ENCODE peak calls at places on chromosomes 4 and X, in ten cellular contexts. T is spleen, Z is transverse colon, A is adrenal gland, E is IMR-90, J is thyroid gland, M is stomach, K is K562, W is suprapubic skin, D is heart left ventricle. L is an unnamed sample.
A peak's percentile ranks its signal among the peaks of the same experiment; 100 is the strongest.

GRCh38 chrX:40434947-40435346 is 145.8 kb upstream of the ATP6AP2 start:
- DNase-seq in T (no peak), J (peak; percentile 10), M (no peak), E (peak; percentile 1), K (peak; percentile 62), A (peak; percentile 42), W (no peak), D (peak; percentile 18), Z (no peak), L (no peak)

GRCh38 chrX:52979568-52979967 is 21.2 kb upstream of the FAM156A start:
- DNase-seq in M (no peak), D (no peak), A (peak; percentile 68), J (peak; percentile 6), W (peak; percentile 17), K (no peak), T (no peak), E (no peak), Z (no peak), L (no peak)

GRCh38 chr4:113837397-113837796 is 75.9 kb upstream of the CAMK2D start:
- DNase-seq in J (no peak), E (peak; percentile 94), Z (no peak), K (no peak), T (no peak), M (no peak), A (no peak), D (no peak), W (no peak), L (no peak)

GRCh38 chrX:63503541-63503940 is 152.4 kb upstream of the SPIN4 start:
- DNase-seq in A (no peak), D (no peak), Z (no peak), T (no peak), W (no peak), J (no peak), E (peak; percentile 20), K (no peak), M (no peak), L (no peak)

GRCh38 chrX:55326985-55327384 is 62.3 kb upstream of the PAGE3 start:
- DNase-seq in A (no peak), Z (peak; percentile 11), K (peak; percentile 11), E (no peak), T (no peak), W (no peak), J (no peak), D (peak; percentile 23), M (no peak), L (no peak)

GRCh38 chr4:85543832-85544231 is 68.9 kb downstream of the ARHGAP24 start:
- DNase-seq in Z (no peak), J (no peak), T (no peak), A (no peak), W (no peak), K (no peak), M (no peak), D (no peak), E (peak; percentile 1), L (no peak)

GRCh38 chr4:139825523-139826014 is 159.9 kb downstream of the MGST2 start:
- DNase-seq in M (no peak), E (no peak), J (no peak), D (no peak), W (no peak), K (no peak), A (no peak), T (no peak), Z (no peak), L (no peak)

GRCh38 chrX:1391370-1391706 is 575 bp downstream of the SLC25A6 start:
- DNase-seq in Z (no peak), A (peak; percentile 90), W (no peak), J (no peak), M (no peak), E (no peak), T (no peak), D (no peak), K (peak; percentile 77), L (no peak)

GRCh38 chr4:143402776-143403550 is 66.3 kb downstream of the GAB1 start:
- DNase-seq in W (no peak), K (no peak), Z (no peak), D (no peak), J (no peak), E (no peak), M (no peak), T (no peak), A (no peak), L (no peak)

GRCh38 chr4:21742326-21742725 is 206.2 kb downstream of the KCNIP4 start:
- DNase-seq in K (no peak), Z (no peak), M (no peak), W (no peak), T (no peak), A (no peak), E (no peak), J (no peak), D (no peak), L (no peak)

GRCh38 chrX:25049347-25049746 is 33.6 kb upstream of the ARX start:
- DNase-seq in E (no peak), W (no peak), J (no peak), M (no peak), K (no peak), D (no peak), Z (no peak), T (no peak), A (no peak), L (no peak)

GRCh38 chrX:46913710-46914109 is 1.5 kb downstream of the JADE3 start:
- DNase-seq in W (no peak), A (peak; percentile 63), Z (peak; percentile 10), K (no peak), T (no peak), J (peak; percentile 29), M (peak; percentile 27), D (peak; percentile 16), E (peak; percentile 29), L (no peak)

GRCh38 chrX:46912673-46913491 is 661 bp downstream of the JADE3 start:
- DNase-seq in D (peak; percentile 23), E (peak; percentile 14), A (peak; percentile 37), Z (peak; percentile 50), T (peak; percentile 87), K (peak; percentile 18), M (peak; percentile 45), W (peak; percentile 66), J (peak; percentile 40), L (no peak)

GRCh38 chrX:46918434-46918833 is 6.2 kb downstream of the JADE3 start:
- DNase-seq in W (no peak), A (no peak), M (peak; percentile 35), K (no peak), E (peak; percentile 3), D (no peak), T (no peak), J (no peak), Z (no peak), L (no peak)

GRCh38 chrX:46917634-46918033 is 5.4 kb downstream of the JADE3 start:
- DNase-seq in M (no peak), Z (no peak), K (no peak), J (no peak), T (no peak), W (no peak), E (no peak), A (no peak), D (no peak), L (no peak)

DNA sequence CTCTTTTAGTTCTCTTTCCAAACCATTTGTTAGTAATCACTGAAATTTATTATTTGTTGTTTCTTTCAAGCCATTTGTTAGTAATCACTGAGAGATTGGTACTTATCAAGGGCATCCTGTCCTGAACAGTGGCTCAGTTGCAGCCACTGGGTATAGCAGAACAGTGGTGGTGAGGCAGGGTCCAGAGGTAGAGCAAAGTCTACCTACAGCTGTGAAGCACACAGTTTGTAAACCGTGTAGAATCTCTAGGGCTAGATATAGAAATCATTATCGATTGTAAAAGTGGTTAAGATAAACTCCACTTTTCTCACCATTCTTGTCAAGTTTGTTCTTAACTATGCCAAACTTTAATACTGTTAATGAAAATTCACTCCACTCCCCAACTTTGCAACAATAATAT is 4.1 kb downstream of the JADE3 start:
- DNase-seq in Z (no peak), J (no peak), W (no peak), D (no peak), T (no peak), M (no peak), E (no peak), A (no peak), K (no peak), L (no peak)
- H3K4me1 ChIP-seq in Z (peaks cover 7% of the 10 kb centered on the region), J (no peaks in the 10 kb centered on the region), W (peaks cover 9% of the 10 kb centered on the region), D (no peaks in the 10 kb centered on the region), T (peaks cover 6% of the 10 kb centered on the region), M (peaks cover 11% of the 10 kb centered on the region), E (no peaks in the 10 kb centered on the region), A (no peaks in the 10 kb centered on the region), K (no peaks in the 10 kb centered on the region), L (peaks cover 12% of the 10 kb centered on the region)

DNA sequence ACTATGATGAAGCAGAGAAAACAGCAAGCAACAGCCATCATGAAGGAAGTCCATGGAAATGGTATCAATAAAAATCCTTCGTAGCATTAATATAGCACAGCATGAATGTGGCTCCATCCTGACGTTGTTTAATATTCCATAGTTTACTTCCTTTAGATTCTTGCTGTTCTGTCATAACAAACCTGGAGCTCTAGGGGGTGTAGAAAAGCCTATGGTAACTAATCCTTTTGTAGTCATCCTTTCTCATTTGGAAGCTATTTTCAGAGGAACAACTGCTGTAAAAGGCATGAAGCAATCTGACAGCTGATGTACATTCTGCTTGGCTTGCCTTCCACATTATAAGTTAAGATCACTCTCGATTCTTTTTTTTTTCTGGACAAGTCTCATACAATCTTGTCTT is 909 bp downstream of the MYOZ2 start:
- DNase-seq in Z (no peak), E (peak; percentile 17), K (no peak), A (no peak), J (no peak), D (no peak), M (no peak), T (no peak), W (no peak), L (no peak)
- H3K4me3 ChIP-seq in Z (no peak overlapping the region), E (no peak overlapping the region), K (no peak overlapping the region), A (no peak overlapping the region), J (no peak overlapping the region), D (peak overlapping the region; percentile 59), M (no peak overlapping the region), T (no peak overlapping the region), W (no peak overlapping the region), L (no peak overlapping the region)

DNA sequence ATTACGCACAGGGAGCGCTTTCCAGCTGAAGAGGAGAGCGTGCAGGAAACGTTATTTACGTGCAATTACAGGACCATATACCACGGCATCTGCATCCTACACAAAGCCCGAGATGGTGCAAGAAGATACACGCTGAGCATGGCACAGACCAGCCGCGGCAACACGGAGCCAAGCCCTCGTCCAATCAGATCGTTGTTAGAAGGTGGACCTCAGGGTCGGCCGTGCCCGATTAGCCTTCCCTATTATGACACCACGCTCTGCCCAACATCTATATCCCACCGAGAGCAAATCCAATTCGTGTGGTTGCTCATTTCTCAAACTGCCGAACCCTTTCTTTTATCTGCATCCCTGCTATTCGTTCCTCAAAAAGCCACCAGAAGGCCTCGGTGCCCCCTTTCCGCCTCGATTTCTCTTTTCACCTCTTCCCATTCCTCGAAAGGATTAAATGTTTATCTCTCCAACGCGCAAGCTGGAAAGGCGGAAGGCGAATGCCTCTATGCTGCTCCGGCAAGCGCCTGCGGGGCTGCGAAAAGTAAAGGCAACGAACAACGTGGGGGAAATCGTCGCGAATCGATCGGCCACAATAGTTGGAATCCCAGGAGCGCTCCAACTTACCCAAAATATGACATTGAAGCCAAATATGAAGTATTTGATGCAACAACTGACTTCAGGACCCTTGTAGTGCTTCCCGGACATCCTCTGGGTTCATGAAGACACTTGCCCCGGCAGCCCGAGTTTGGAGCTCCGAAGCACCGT is 702 bp downstream of the TSPAN5 start:
- DNase-seq in E (peak; percentile 69), J (peak; percentile 40), K (no peak), D (peak; percentile 31), W (no peak), A (no peak), Z (peak; percentile 23), M (no peak), T (peak; percentile 78), L (no peak)
- TF ChIP-seq POLR2A in E (peak; percentile 19), J (no peak), K (no peak), D (no peak), W (no peak), A (no peak), Z (no peak), M (no peak), T (no peak), L (no peak)

GRCh38 chr4:39785031-39785430 is 87.1 kb downstream of the UBE2K start:
- DNase-seq in T (no peak), Z (no peak), D (no peak), M (no peak), J (no peak), K (no peak), A (no peak), E (no peak), W (no peak), L (no peak)
- H3K4me1 ChIP-seq in T (no peaks in the 10 kb centered on the region), Z (peaks cover 17% of the 10 kb centered on the region), D (no peaks in the 10 kb centered on the region), M (no peaks in the 10 kb centered on the region), J (no peaks in the 10 kb centered on the region), K (peaks cover 6% of the 10 kb centered on the region), A (no peaks in the 10 kb centered on the region), E (no peaks in the 10 kb centered on the region), W (no peaks in the 10 kb centered on the region), L (no peaks in the 10 kb centered on the region)

L was measured in esophagus squamous epithelium.